ENCODE peak calls at places on chromosomes 13 and 19, in four cellular contexts. One of them, this sample, is unnamed.

GRCh38 chr13:100875392-100876043 is 200.9 kb upstream of the TMTC4 start:
- DNase-seq in activated T-cell treated with anti-CD3 and anti-CD28 coated beads for 1 hour: no peak
- DNase-seq in NCI-H2081: no peak
- DNase-seq in stimulated activated CD4-positive, alpha-beta T cell treated with anti-CD3 and anti-CD28 coated beads, Interleukin-2, amount 100 ng/mL, for 24 hours: no peak
- DNase-seq in this sample: no peak

GRCh38 chr13:102073251-102073650 is 328.6 kb downstream of the FGF14 start:
- DNase-seq in stimulated activated CD4-positive, alpha-beta T cell treated with anti-CD3 and anti-CD28 coated beads, Interleukin-2, amount 100 ng/mL, for 24 hours: no peak
- DNase-seq in NCI-H2081: no peak
- DNase-seq in activated T-cell treated with anti-CD3 and anti-CD28 coated beads for 1 hour: no peak
- DNase-seq in this sample: no peak

GRCh38 chr19:42076375-42076944 is 494 bp downstream of the ZNF574 start:
- DNase-seq in stimulated activated CD4-positive, alpha-beta T cell treated with anti-CD3 and anti-CD28 coated beads, Interleukin-2, amount 100 ng/mL, for 24 hours: peak; percentile 60
- DNase-seq in activated T-cell treated with anti-CD3 and anti-CD28 coated beads for 1 hour: peak; percentile 33
- DNase-seq in NCI-H2081: no peak
- DNase-seq in this sample: no peak

GRCh38 chr19:2253106-2254051 is 2.8 kb downstream of the JSRP1 start:
- DNase-seq in activated T-cell treated with anti-CD3 and anti-CD28 coated beads for 1 hour: peak; percentile 37
- DNase-seq in stimulated activated CD4-positive, alpha-beta T cell treated with anti-CD3 and anti-CD28 coated beads, Interleukin-2, amount 100 ng/mL, for 24 hours: peak; percentile 47
- DNase-seq in NCI-H2081: no peak
- DNase-seq in this sample: no peak

GRCh38 chr19:41403181-41403970 is 5.8 kb downstream of the BCKDHA start:
- DNase-seq in activated T-cell treated with anti-CD3 and anti-CD28 coated beads for 1 hour: no peak
- DNase-seq in NCI-H2081: no peak
- DNase-seq in stimulated activated CD4-positive, alpha-beta T cell treated with anti-CD3 and anti-CD28 coated beads, Interleukin-2, amount 100 ng/mL, for 24 hours: no peak
- DNase-seq in this sample: no peak

GRCh38 chr19:42555317-42555716 is 27.0 kb upstream of the CEACAM1 start:
- DNase-seq in stimulated activated CD4-positive, alpha-beta T cell treated with anti-CD3 and anti-CD28 coated beads, Interleukin-2, amount 100 ng/mL, for 24 hours: no peak
- DNase-seq in activated T-cell treated with anti-CD3 and anti-CD28 coated beads for 1 hour: no peak
- DNase-seq in NCI-H2081: no peak
- DNase-seq in this sample: no peak

GRCh38 chr19:9971341-9971897 is 35.1 kb upstream of the OLFM2 start:
- DNase-seq in activated T-cell treated with anti-CD3 and anti-CD28 coated beads for 1 hour: no peak
- DNase-seq in NCI-H2081: no peak
- DNase-seq in stimulated activated CD4-positive, alpha-beta T cell treated with anti-CD3 and anti-CD28 coated beads, Interleukin-2, amount 100 ng/mL, for 24 hours: no peak
- DNase-seq in this sample: no peak

GRCh38 chr13:29934531-29935308 is 84.3 kb upstream of the UBL3 start:
- DNase-seq in NCI-H2081: no peak
- DNase-seq in stimulated activated CD4-positive, alpha-beta T cell treated with anti-CD3 and anti-CD28 coated beads, Interleukin-2, amount 100 ng/mL, for 24 hours: peak; percentile 23
- DNase-seq in activated T-cell treated with anti-CD3 and anti-CD28 coated beads for 1 hour: no peak
- DNase-seq in this sample: no peak

GRCh38 chr19:23285948-23286347 is 35.8 kb upstream of the ZNF724 start:
- DNase-seq in NCI-H2081: no peak
- DNase-seq in stimulated activated CD4-positive, alpha-beta T cell treated with anti-CD3 and anti-CD28 coated beads, Interleukin-2, amount 100 ng/mL, for 24 hours: no peak
- DNase-seq in activated T-cell treated with anti-CD3 and anti-CD28 coated beads for 1 hour: no peak
- DNase-seq in this sample: no peak

GRCh38 chr19:18464646-18465045 is 26.7 kb upstream of the ISYNA1 start:
- DNase-seq in activated T-cell treated with anti-CD3 and anti-CD28 coated beads for 1 hour: no peak
- DNase-seq in stimulated activated CD4-positive, alpha-beta T cell treated with anti-CD3 and anti-CD28 coated beads, Interleukin-2, amount 100 ng/mL, for 24 hours: no peak
- DNase-seq in NCI-H2081: peak; percentile 69
- DNase-seq in this sample: no peak

GRCh38 chr19:54124393-54124792 is 8.8 kb downstream of the PRPF31 start:
- DNase-seq in stimulated activated CD4-positive, alpha-beta T cell treated with anti-CD3 and anti-CD28 coated beads, Interleukin-2, amount 100 ng/mL, for 24 hours: no peak
- DNase-seq in activated T-cell treated with anti-CD3 and anti-CD28 coated beads for 1 hour: no peak
- DNase-seq in NCI-H2081: no peak
- DNase-seq in this sample: no peak

GRCh38 chr19:44345969-44346368 is 10.5 kb downstream of the ZNF112 start:
- DNase-seq in activated T-cell treated with anti-CD3 and anti-CD28 coated beads for 1 hour: no peak
- DNase-seq in NCI-H2081: no peak
- DNase-seq in stimulated activated CD4-positive, alpha-beta T cell treated with anti-CD3 and anti-CD28 coated beads, Interleukin-2, amount 100 ng/mL, for 24 hours: no peak
- DNase-seq in this sample: no peak

GRCh38 chr13:64007334-64007733 is 2591.7 kb upstream of the PCDH20 start:
- DNase-seq in NCI-H2081: no peak
- DNase-seq in stimulated activated CD4-positive, alpha-beta T cell treated with anti-CD3 and anti-CD28 coated beads, Interleukin-2, amount 100 ng/mL, for 24 hours: no peak
- DNase-seq in activated T-cell treated with anti-CD3 and anti-CD28 coated beads for 1 hour: no peak
- DNase-seq in this sample: no peak

GRCh38 chr13:50140742-50141659 is 125.8 kb downstream of the KCNRG start:
- DNase-seq in stimulated activated CD4-positive, alpha-beta T cell treated with anti-CD3 and anti-CD28 coated beads, Interleukin-2, amount 100 ng/mL, for 24 hours: no peak
- DNase-seq in NCI-H2081: no peak
- DNase-seq in activated T-cell treated with anti-CD3 and anti-CD28 coated beads for 1 hour: no peak
- DNase-seq in this sample: peak; percentile 17

GRCh38 chr19:41872384-41872774 is 4.7 kb upstream of the CD79A start:
- DNase-seq in stimulated activated CD4-positive, alpha-beta T cell treated with anti-CD3 and anti-CD28 coated beads, Interleukin-2, amount 100 ng/mL, for 24 hours: no peak
- DNase-seq in NCI-H2081: no peak
- DNase-seq in activated T-cell treated with anti-CD3 and anti-CD28 coated beads for 1 hour: no peak
- DNase-seq in this sample: no peak

GRCh38 chr19:1171755-1172352 is 2.2 kb downstream of the SBNO2 start:
- DNase-seq in activated T-cell treated with anti-CD3 and anti-CD28 coated beads for 1 hour: no peak
- DNase-seq in stimulated activated CD4-positive, alpha-beta T cell treated with anti-CD3 and anti-CD28 coated beads, Interleukin-2, amount 100 ng/mL, for 24 hours: no peak
- DNase-seq in NCI-H2081: no peak
- DNase-seq in this sample: no peak

This sample was measured in neuronal stem cell.